ENCODE peak calls at places on chromosomes 11 and 22, in ten cellular contexts. D, G, S, M, U, P, Y, B, C and O are unnamed samples.

GRCh38 chr22:47281126-47282106 is 519.0 kb downstream of the TBC1D22A start:
- DNase-seq in D (peak; percentile 60), G (no peak), U (peak; percentile 6), P (no peak), B (no peak), S (peak; percentile 59), M (no peak), C (no peak), Y (peak; percentile 70), O (no peak)

GRCh38 chr22:40635008-40635939 is 1.2 kb downstream of the MRTFA start:
- DNase-seq in P (no peak), S (no peak), M (peak; percentile 17), U (no peak), Y (no peak), G (no peak), D (peak; percentile 64), B (no peak), C (no peak), O (no peak)

GRCh38 chr11:1734571-1735081 is 15.8 kb downstream of the IFITM10 start:
- DNase-seq in D (no peak), B (no peak), G (no peak), Y (no peak), S (no peak), P (no peak), U (no peak), C (no peak), M (no peak), O (no peak)

GRCh38 chr11:75352417-75353206 is 1.2 kb upstream of the ARRB1 start:
- DNase-seq in S (no peak), B (no peak), Y (no peak), P (peak; percentile 68), C (no peak), M (no peak), G (no peak), D (peak; percentile 49), U (no peak), O (no peak)

GRCh38 chr11:1573077-1573846 is 1.2 kb upstream of the DUSP8 start:
- DNase-seq in G (no peak), D (no peak), B (no peak), M (no peak), U (no peak), C (no peak), P (no peak), Y (no peak), S (no peak), O (no peak)

GRCh38 chr22:25167082-25167481 is 32.6 kb upstream of the CRYBB3 start:
- DNase-seq in G (no peak), C (peak; percentile 12), Y (peak; percentile 15), S (no peak), B (no peak), M (no peak), D (no peak), P (no peak), U (no peak), O (no peak)

GRCh38 chr22:30304495-30305244 is 15.4 kb upstream of the CASTOR1 start:
- DNase-seq in Y (peak; percentile 86), M (no peak), U (no peak), S (peak; percentile 33), P (no peak), D (peak; percentile 72), G (peak; percentile 62), B (no peak), C (no peak), O (peak; percentile 88)

GRCh38 chr11:3130269-3131071 is 34.6 kb downstream of the OSBPL5 start:
- DNase-seq in M (no peak), C (no peak), S (no peak), B (no peak), P (no peak), U (no peak), Y (peak; percentile 51), G (peak; percentile 40), D (no peak), O (no peak)

GRCh38 chr11:332651-333480 is 12.2 kb upstream of the IFITM3 start:
- DNase-seq in P (no peak), Y (no peak), D (no peak), M (no peak), S (no peak), B (peak; percentile 23), U (no peak), C (no peak), G (no peak), O (peak; percentile 72)

GRCh38 chr22:19807161-19807913 is 46.8 kb downstream of the TBX1 start:
- DNase-seq in C (no peak), P (no peak), D (no peak), U (no peak), G (no peak), S (no peak), M (no peak), Y (no peak), B (no peak), O (no peak)

GRCh38 chr11:68691402-68691784 is 7.0 kb downstream of the GAL start:
- DNase-seq in U (no peak), D (no peak), C (no peak), M (no peak), Y (no peak), B (peak; percentile 34), S (no peak), G (no peak), P (no peak), O (no peak)

GRCh38 chr11:102757823-102758549 is 22.4 kb downstream of the MMP10 start:
- DNase-seq in M (no peak), D (peak; percentile 76), B (no peak), C (no peak), Y (peak; percentile 28), U (no peak), G (no peak), P (peak; percentile 92), S (peak; percentile 66), O (no peak)

GRCh38 chr11:64084146-64084961 is 48.6 kb downstream of the FLRT1 start:
- DNase-seq in P (no peak), S (no peak), B (no peak), M (no peak), U (no peak), G (no peak), Y (no peak), D (no peak), C (no peak), O (no peak)
- H3K4me1 ChIP-seq in P (peaks cover 42% of the 10 kb centered on the region), S (no peaks in the 10 kb centered on the region), B (no peaks in the 10 kb centered on the region), M (no peaks in the 10 kb centered on the region), U (peaks cover 37% of the 10 kb centered on the region), G (no peaks in the 10 kb centered on the region), Y (no peaks in the 10 kb centered on the region), D (no peaks in the 10 kb centered on the region), C (no peaks in the 10 kb centered on the region), O (no peaks in the 10 kb centered on the region)

GRCh38 chr11:38950882-38951281 is 2352.8 kb upstream of the RAG2 start:
- DNase-seq in U (no peak), P (peak; percentile 1), Y (peak; percentile 68), B (no peak), G (no peak), M (no peak), C (no peak), D (no peak), S (peak; percentile 8), O (no peak)

GRCh38 chr11:38952698-38953097 is 2354.7 kb upstream of the RAG2 start:
- DNase-seq in C (no peak), U (no peak), S (no peak), G (no peak), Y (no peak), D (no peak), M (no peak), P (no peak), B (no peak), O (no peak)

DNA sequence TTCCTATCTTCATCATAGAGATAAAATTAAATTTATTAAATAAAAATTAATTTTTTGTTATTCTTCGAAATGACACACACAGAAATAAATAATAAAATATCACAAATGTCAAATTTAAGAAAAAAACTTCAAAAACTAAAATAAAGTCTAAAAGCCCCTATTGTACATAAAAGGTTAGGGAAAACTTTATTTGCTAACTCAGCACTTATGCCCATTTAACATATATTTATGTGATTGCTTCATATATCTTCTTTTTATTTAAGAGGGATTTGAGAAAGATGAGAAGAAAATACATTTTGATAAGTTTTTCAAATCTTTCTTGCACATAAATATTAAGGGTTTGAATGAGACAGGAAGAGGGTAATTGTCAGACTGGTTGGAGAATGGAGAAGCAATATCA is 2350.4 kb upstream of the RAG2 start:
- DNase-seq in D (no peak), C (no peak), P (no peak), M (no peak), G (no peak), B (no peak), U (no peak), S (no peak), Y (no peak), O (no peak)
- H3K4me2 ChIP-seq in D (no peak overlapping the region), C (no peak overlapping the region), P (no peak overlapping the region), M (no peak overlapping the region), G (no peak overlapping the region), B (no peak overlapping the region), U (no peak overlapping the region), S (no peak overlapping the region), Y (no peak overlapping the region), O (no peak overlapping the region)

GRCh38 chr11:74010306-74010981 is 1.6 kb upstream of the UCP3 start:
- DNase-seq in U (no peak), G (no peak), C (no peak), Y (no peak), P (no peak), S (no peak), B (no peak), M (no peak), D (no peak), O (no peak)
- H3K4me1 ChIP-seq in U (no peaks in the 10 kb centered on the region), G (no peaks in the 10 kb centered on the region), C (no peaks in the 10 kb centered on the region), Y (no peaks in the 10 kb centered on the region), P (peaks cover 1% of the 10 kb centered on the region), S (no peaks in the 10 kb centered on the region), B (no peaks in the 10 kb centered on the region), M (peaks cover 5% of the 10 kb centered on the region), D (no peaks in the 10 kb centered on the region), O (peaks cover 38% of the 10 kb centered on the region)

GRCh38 chr11:108218455-108218854 is 4.0 kb downstream of the NPAT start:
- DNase-seq in G (no peak), Y (peak; percentile 24), B (no peak), S (no peak), U (no peak), D (peak; percentile 55), M (no peak), C (no peak), P (peak; percentile 22), O (no peak)
- H3K4me2 ChIP-seq in G (no peak overlapping the region), Y (peak overlapping the region; percentile 2), B (no peak overlapping the region), S (no peak overlapping the region), U (no peak overlapping the region), D (no peak overlapping the region), M (no peak overlapping the region), C (no peak overlapping the region), P (no peak overlapping the region), O (peak overlapping the region; percentile 96)